ENCODE peak calls at places on chromosomes 4 and X, in eight cellular contexts. L, Y, D, E, J, U, T and I are unnamed samples.

GRCh38 chr4:140220053-140220452 is 66.1 kb upstream of the MAML3 start:
- DNase-seq in L (no peak), E (no peak), D (no peak), J (no peak), U (no peak), Y (no peak), T (no peak), I (no peak)

GRCh38 chrX:9977642-9978041 is 10.5 kb downstream of the CLDN34 start:
- DNase-seq in E (no peak), L (no peak), J (no peak), U (no peak), T (no peak), D (no peak), Y (no peak), I (no peak)

GRCh38 chrX:78822157-78822683 is 74.7 kb downstream of the LPAR4 start:
- DNase-seq in Y (no peak), D (no peak), L (no peak), U (no peak), J (no peak), T (no peak), E (no peak), I (no peak)

GRCh38 chrX:29233592-29234179 is 646.4 kb downstream of the IL1RAPL1 start:
- DNase-seq in L (no peak), J (no peak), E (no peak), U (no peak), T (no peak), Y (peak), D (no peak), I (no peak)

GRCh38 chr4:108165601-108166000 is 3.1 kb downstream of the LEF1 start:
- DNase-seq in L (no peak), E (no peak), Y (no peak), U (no peak), J (no peak), D (no peak), T (no peak), I (no peak)

GRCh38 chr4:105122334-105122733 is 24.3 kb upstream of the TET2 start:
- DNase-seq in Y (peak), J (no peak), E (no peak), D (no peak), U (no peak), L (no peak), T (no peak), I (no peak)

GRCh38 chrX:138128025-138128671 is 562.2 kb downstream of the ZIC3 start:
- DNase-seq in U (no peak), L (no peak), T (no peak), E (no peak), J (peak), Y (peak), D (peak), I (no peak)

GRCh38 chrX:39755152-39756032 is 342.4 kb downstream of the BCOR start:
- DNase-seq in L (peak), J (peak), Y (peak), E (peak), U (no peak), D (peak), T (peak), I (peak)

GRCh38 chr4:107863416-107863815 is 38.7 kb downstream of the SGMS2 start:
- DNase-seq in T (no peak), E (no peak), U (no peak), D (no peak), J (no peak), Y (no peak), L (no peak), I (no peak)

GRCh38 chr4:169956441-169956840 is 69.8 kb downstream of the MFAP3L start:
- DNase-seq in T (no peak), J (no peak), L (no peak), E (no peak), D (no peak), U (no peak), Y (no peak), I (no peak)

GRCh38 chrX:7927259-7928167 is at the start of gene PNPLA4:
- DNase-seq in E (peak), U (peak), Y (peak), D (peak), J (peak), L (peak), T (peak), I (peak)

GRCh38 chr4:10205223-10205622 is 88.6 kb upstream of the WDR1 start:
- DNase-seq in D (no peak), T (no peak), L (no peak), E (no peak), Y (peak), U (no peak), J (no peak), I (no peak)

GRCh38 chr4:164807611-164808010 is 53.7 kb downstream of the SMIM31 start:
- DNase-seq in L (no peak), E (no peak), T (no peak), D (no peak), J (no peak), U (no peak), Y (no peak), I (no peak)

GRCh38 chr4:169603312-169603711 is 9.1 kb downstream of the NEK1 start:
- DNase-seq in U (no peak), T (no peak), E (no peak), J (no peak), L (no peak), D (no peak), Y (no peak), I (no peak)

GRCh38 chrX:131812847-131813825 is 210.0 kb upstream of the STK26 start:
- DNase-seq in T (peak), L (peak), J (no peak), Y (no peak), D (peak), E (no peak), U (peak), I (peak)

GRCh38 chr4:81607947-81608346 is 136.2 kb upstream of the RASGEF1B start:
- DNase-seq in U (no peak), D (no peak), E (no peak), T (no peak), L (no peak), J (no peak), Y (no peak), I (no peak)

GRCh38 chrX:55159556-55159955 is 60.6 kb upstream of the PAGE5 start:
- DNase-seq in T (no peak), J (no peak), E (no peak), Y (no peak), U (no peak), L (no peak), D (no peak), I (no peak)

GRCh38 chr4:48341776-48342558 is 638 bp downstream of the SLAIN2 start:
- DNase-seq in E (peak), L (peak), J (peak), T (peak), Y (peak), U (no peak), D (no peak), I (peak)

GRCh38 chr4:116839826-116840225 is 245.6 kb downstream of the TRAM1L1 start:
- DNase-seq in U (no peak), T (no peak), L (no peak), D (no peak), J (no peak), E (no peak), Y (no peak), I (no peak)

GRCh38 chrX:103616676-103617186 is 9.0 kb downstream of the TCEAL3 start:
- DNase-seq in U (no peak), L (no peak), Y (no peak), E (no peak), T (no peak), D (no peak), J (no peak), I (no peak)

GRCh38 chr4:11710484-11710883 is 281.8 kb upstream of the HS3ST1 start:
- DNase-seq in E (no peak), L (no peak), Y (no peak), J (no peak), U (no peak), D (no peak), T (no peak), I (no peak)

GRCh38 chr4:140363558-140363957 is 9.9 kb upstream of the SCOC start:
- DNase-seq in U (no peak), T (no peak), J (no peak), Y (no peak), D (no peak), E (no peak), L (no peak), I (no peak)

GRCh38 chr4:89203902-89204301 is 92.6 kb downstream of the TIGD2 start:
- DNase-seq in T (no peak), E (no peak), Y (no peak), L (no peak), D (no peak), J (no peak), U (no peak), I (no peak)

GRCh38 chr4:74006009-74006476 is 7.6 kb upstream of the CXCL5 start:
- DNase-seq in L (no peak), D (no peak), Y (peak), U (no peak), J (no peak), T (no peak), E (no peak), I (no peak)

GRCh38 chr4:125519376-125520171 is 204.8 kb downstream of the FAT4 start:
- DNase-seq in J (no peak), E (no peak), U (no peak), D (no peak), L (no peak), T (no peak), Y (no peak), I (no peak)

GRCh38 chrX:84907324-84907946 is 96.2 kb upstream of the APOOL start:
- DNase-seq in J (no peak), U (no peak), T (no peak), L (no peak), D (no peak), Y (peak), E (no peak), I (no peak)
- TF ChIP-seq CTCF in J (peak), U (no peak), T (peak), L (peak), D (no peak), Y (no peak), E (peak), I (peak)

DNA sequence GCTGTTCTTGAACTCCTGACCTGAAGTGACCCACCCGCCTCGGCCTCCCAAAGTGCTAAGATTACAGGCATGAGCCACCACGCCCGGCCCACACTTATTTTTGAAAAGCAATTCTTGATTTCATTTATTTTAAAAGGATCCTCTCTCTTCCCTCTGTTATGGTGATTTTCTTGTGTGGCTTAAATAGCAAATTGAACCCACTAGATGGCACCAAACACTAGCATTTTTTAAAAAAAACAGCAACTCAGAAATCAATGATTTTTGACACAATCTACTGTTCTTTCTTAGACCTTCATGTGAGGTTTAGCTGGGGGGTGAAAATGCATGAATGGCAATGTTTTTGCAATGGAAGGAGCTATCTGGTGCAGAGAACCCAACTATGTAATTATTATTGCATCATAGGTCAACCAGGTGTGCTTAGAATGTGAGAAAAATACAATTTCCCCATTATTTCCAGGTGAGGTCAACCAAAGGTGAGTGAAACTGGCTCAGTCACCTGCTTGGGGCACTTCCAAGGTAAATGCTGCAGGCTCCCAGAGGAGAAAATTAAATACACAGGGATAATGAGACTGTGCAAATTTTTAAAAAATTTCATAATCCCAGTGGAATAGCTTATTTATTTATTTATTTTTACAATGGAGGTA is 226.6 kb upstream of the PRKX start:
- DNase-seq in T (no peak), U (no peak), Y (peak), J (no peak), D (no peak), L (no peak), E (no peak), I (no peak)
- TF ChIP-seq CTCF in T (no peak), U (peak), Y (peak), J (peak), D (peak), L (peak), E (no peak), I (no peak)

GRCh38 chrX:133838761-133839676 is 146.4 kb downstream of the GPC3 start:
- DNase-seq in Y (peak), E (no peak), T (no peak), U (no peak), J (no peak), L (peak), D (peak), I (no peak)
- TF ChIP-seq CTCF in Y (peak), E (no peak), T (no peak), U (peak), J (peak), L (peak), D (peak), I (peak)

GRCh38 chr4:152500308-152500707 is 35.6 kb downstream of the FBXW7 start:
- DNase-seq in Y (no peak), E (no peak), U (no peak), D (no peak), J (no peak), T (no peak), L (no peak), I (no peak)

GRCh38 chr4:152501846-152502536 is 33.9 kb downstream of the FBXW7 start:
- DNase-seq in U (no peak), L (no peak), E (no peak), T (no peak), J (no peak), Y (no peak), D (no peak), I (no peak)

GRCh38 chr4:152503606-152504290 is 32.1 kb downstream of the FBXW7 start:
- DNase-seq in U (no peak), L (no peak), Y (no peak), J (no peak), D (no peak), T (no peak), E (no peak), I (no peak)

GRCh38 chr4:152499322-152499721 is 36.6 kb downstream of the FBXW7 start:
- DNase-seq in T (no peak), J (no peak), L (no peak), Y (no peak), U (no peak), E (no peak), D (no peak), I (no peak)

DNA sequence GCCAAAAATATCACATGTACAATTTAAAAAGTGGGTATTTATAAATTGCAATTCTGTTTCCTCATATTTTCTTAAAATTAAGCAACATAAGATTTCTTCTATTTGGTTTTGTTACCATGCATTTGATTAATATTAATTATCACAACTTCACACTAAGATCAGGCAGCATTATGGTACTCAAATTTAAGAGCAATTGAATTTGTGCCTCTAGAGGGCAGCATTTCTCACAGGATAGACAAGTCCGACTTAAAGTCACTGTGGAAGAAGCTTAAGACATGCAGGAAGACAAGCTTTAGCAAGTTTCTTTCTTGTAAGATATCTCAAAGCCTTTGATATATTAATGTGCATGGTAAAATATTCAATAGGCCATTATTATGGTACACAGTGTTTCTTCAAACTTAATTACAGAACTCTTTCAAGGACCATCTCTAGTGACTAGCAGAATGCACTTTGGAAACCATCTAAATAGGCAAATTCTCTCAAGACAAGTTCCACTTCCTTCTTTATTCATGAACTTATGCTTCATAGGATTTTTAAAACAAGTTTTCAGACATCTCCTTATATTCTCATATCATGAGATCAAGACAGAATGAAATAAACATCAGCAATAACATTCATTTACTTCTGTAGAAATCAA is 35.0 kb downstream of the FBXW7 start:
- DNase-seq in E (no peak), J (no peak), U (no peak), L (peak), Y (peak), D (peak), T (no peak), I (no peak)
- TF ChIP-seq CTCF in E (peak), J (peak), U (peak), L (peak), Y (peak), D (peak), T (peak), I (peak)

DNA sequence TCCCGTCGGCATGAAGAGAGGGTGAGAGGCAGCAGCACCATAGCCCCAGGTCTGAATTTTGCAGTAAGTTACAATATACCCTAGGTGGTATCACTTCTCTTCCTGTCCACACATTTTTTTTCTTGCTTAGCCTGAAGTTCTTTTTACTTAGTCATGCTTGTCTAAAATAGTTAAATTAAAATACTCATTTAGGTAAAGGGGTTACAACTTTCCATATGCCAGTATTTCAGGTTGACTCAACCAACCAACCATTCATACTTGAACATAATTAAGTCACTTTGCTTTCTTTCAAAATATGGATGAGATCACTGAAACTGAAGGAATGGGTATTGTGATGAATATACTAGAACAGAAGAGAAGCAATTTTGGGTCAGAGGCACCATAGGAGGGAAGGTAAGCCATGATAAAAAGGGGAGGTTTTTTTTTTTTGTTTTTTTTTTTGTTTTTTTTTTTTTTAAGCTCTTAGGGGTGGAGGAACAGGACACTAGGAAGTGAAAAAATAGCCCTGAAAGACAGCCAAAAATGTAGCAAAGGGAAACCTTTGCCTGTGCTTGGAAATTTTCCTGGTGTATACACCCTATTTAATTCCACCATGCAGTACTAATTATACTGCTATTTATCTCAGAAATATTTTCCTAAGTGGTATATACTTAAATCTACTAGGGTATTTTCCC is 41.8 kb downstream of the RPS6KA3 start:
- DNase-seq in J (no peak), L (no peak), D (no peak), Y (peak), T (no peak), U (no peak), E (no peak), I (no peak)
- TF ChIP-seq CTCF in J (no peak), L (no peak), D (no peak), Y (no peak), T (no peak), U (no peak), E (no peak), I (no peak)

GRCh38 chr4:111628437-111628836 is 516.8 kb upstream of the FAM241A start:
- DNase-seq in L (no peak), U (no peak), T (no peak), D (no peak), Y (no peak), E (no peak), J (peak), I (no peak)

GRCh38 chr4:111632752-111633151 is 512.5 kb upstream of the FAM241A start:
- DNase-seq in T (no peak), U (no peak), L (no peak), D (no peak), E (no peak), Y (peak), J (no peak), I (no peak)

GRCh38 chr4:111633663-111634266 is 511.5 kb upstream of the FAM241A start:
- DNase-seq in L (no peak), D (no peak), U (no peak), J (no peak), Y (no peak), T (no peak), E (no peak), I (no peak)

GRCh38 chr4:111631157-111631999 is 513.9 kb upstream of the FAM241A start:
- DNase-seq in T (no peak), U (no peak), D (no peak), J (no peak), E (no peak), L (no peak), Y (peak), I (no peak)

GRCh38 chr4:111630705-111631104 is 514.5 kb upstream of the FAM241A start:
- DNase-seq in L (no peak), E (no peak), D (no peak), U (no peak), T (no peak), J (no peak), Y (peak), I (no peak)
- TF ChIP-seq CTCF in L (no peak), E (no peak), D (peak), U (no peak), T (peak), J (no peak), Y (peak), I (peak)

GRCh38 chrX:30935985-30936384 is 46.9 kb upstream of the TAB3 start:
- DNase-seq in J (no peak), E (no peak), L (peak), U (no peak), D (peak), Y (peak), T (peak), I (no peak)
- TF ChIP-seq CTCF in J (no peak), E (no peak), L (peak), U (no peak), D (no peak), Y (peak), T (no peak), I (no peak)

GRCh38 chr4:6280365-6280996 is 10.8 kb downstream of the WFS1 start:
- DNase-seq in E (no peak), Y (no peak), J (peak), U (no peak), T (peak), D (no peak), L (no peak), I (no peak)

GRCh38 chr4:6279582-6280289 is 10.1 kb downstream of the WFS1 start:
- DNase-seq in Y (no peak), D (no peak), E (no peak), J (peak), L (no peak), U (no peak), T (no peak), I (no peak)

GRCh38 chr4:6277935-6278800 is 8.5 kb downstream of the WFS1 start:
- DNase-seq in L (no peak), U (no peak), D (no peak), E (no peak), Y (no peak), J (peak), T (no peak), I (no peak)

GRCh38 chr4:6277139-6277802 is 7.6 kb downstream of the WFS1 start:
- DNase-seq in T (no peak), U (no peak), J (peak), D (no peak), L (no peak), Y (no peak), E (no peak), I (no peak)

DNA sequence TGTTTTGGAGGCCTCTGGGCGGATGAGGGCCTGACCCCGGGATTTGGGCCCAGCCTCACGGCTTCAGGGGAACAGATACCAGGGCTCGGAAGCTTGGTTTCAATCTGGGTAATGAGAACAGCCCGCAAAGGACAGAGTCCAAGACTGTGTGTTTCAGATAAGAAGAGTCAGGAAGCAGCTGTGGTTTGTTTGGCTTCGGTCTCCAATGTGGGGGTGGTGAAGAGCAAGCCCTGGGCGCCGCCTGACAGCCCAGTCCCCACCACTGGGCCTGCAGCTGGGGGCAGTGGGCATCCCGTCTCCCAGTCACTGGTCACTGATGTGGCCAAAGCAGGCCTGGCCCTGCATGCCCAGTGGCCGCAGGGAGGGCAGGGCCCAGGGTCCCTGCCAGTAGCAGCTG is 9.1 kb downstream of the WFS1 start:
- DNase-seq in U (no peak), J (peak), E (no peak), L (peak), T (no peak), D (no peak), Y (peak), I (no peak)
- TF ChIP-seq CTCF in U (no peak), J (no peak), E (no peak), L (no peak), T (no peak), D (no peak), Y (no peak), I (no peak)

GRCh38 chr4:7763106-7763505 is 176.6 kb downstream of the AFAP1 start:
- DNase-seq in D (no peak), L (no peak), Y (no peak), T (no peak), J (no peak), E (no peak), U (no peak), I (no peak)
- TF ChIP-seq CTCF in D (no peak), L (no peak), Y (no peak), T (no peak), J (no peak), E (no peak), U (no peak), I (no peak)

GRCh38 chr4:177519481-177520270 is 77.4 kb upstream of the AGA start:
- DNase-seq in J (no peak), U (no peak), T (no peak), L (no peak), D (no peak), Y (peak), E (no peak), I (no peak)
- TF ChIP-seq CTCF in J (no peak), U (no peak), T (no peak), L (no peak), D (no peak), Y (no peak), E (no peak), I (no peak)